ENCODE peak calls at places on chromosomes 7 and 10, in five cellular contexts. L, W, F, E and A are unnamed samples.

GRCh38 chr10:101625821-101626412 is 37.8 kb downstream of the DPCD start:
- DNase-seq in E (no peak), F (no peak), W (no peak), L (no peak), A (no peak)

GRCh38 chr7:97004237-97004930 is 969 bp upstream of the DLX6 start:
- DNase-seq in L (no peak), E (no peak), F (no peak), W (no peak), A (no peak)

GRCh38 chr7:98687331-98687863 is 70.3 kb downstream of the NPTX2 start:
- DNase-seq in F (no peak), E (no peak), W (no peak), L (no peak), A (no peak)

GRCh38 chr7:4951903-4952636 is 6.9 kb downstream of the MMD2 start:
- DNase-seq in E (no peak), W (no peak), L (no peak), F (no peak), A (no peak)

GRCh38 chr10:30219977-30220751 is 128.9 kb downstream of the MTPAP start:
- DNase-seq in E (no peak), F (no peak), W (no peak), L (no peak), A (peak; percentile 27)

GRCh38 chr7:159022238-159022993 is 122.3 kb downstream of the VIPR2 start:
- DNase-seq in E (no peak), F (no peak), L (no peak), W (no peak), A (peak; percentile 34)

GRCh38 chr7:2200584-2200980 is 32.2 kb downstream of the MAD1L1 start:
- DNase-seq in L (no peak), E (no peak), F (no peak), W (no peak), A (no peak)

GRCh38 chr7:70619659-70620058 is 512.3 kb upstream of the GALNT17 start:
- DNase-seq in E (no peak), F (no peak), W (no peak), L (no peak), A (no peak)

GRCh38 chr7:93044147-93044810 is 73.5 kb downstream of the SAMD9 start:
- DNase-seq in F (peak; percentile 59), E (no peak), L (peak; percentile 49), W (no peak), A (no peak)

GRCh38 chr7:117937726-117938483 is 64.7 kb upstream of the CTTNBP2 start:
- DNase-seq in L (no peak), W (no peak), E (no peak), F (no peak), A (peak; percentile 30)

GRCh38 chr10:22372922-22373321 is 27.6 kb downstream of the SPAG6 start:
- DNase-seq in E (no peak), L (no peak), F (no peak), W (no peak), A (no peak)

GRCh38 chr10:113080621-113081229 is 130.7 kb downstream of the TCF7L2 start:
- DNase-seq in L (no peak), E (no peak), F (no peak), W (no peak), A (no peak)

GRCh38 chr7:24370541-24370940 is 86.6 kb downstream of the NPY start:
- DNase-seq in L (no peak), E (no peak), W (no peak), F (no peak), A (no peak)

GRCh38 chr7:7803597-7804229 is 85.3 kb upstream of the RPA3 start:
- DNase-seq in E (no peak), L (no peak), F (no peak), W (no peak), A (no peak)